ENCODE peak calls at places on chromosomes 2 and 18, in four cellular contexts. One of them, this sample, is unnamed.

GRCh38 chr2:198054299-198054698 is 249.9 kb downstream of the PLCL1 start:
- DNase-seq in HepG2: peak; percentile 10
- DNase-seq in GM12878: no peak
- DNase-seq in K562: peak; percentile 37
- DNase-seq in this sample: peak; percentile 40

GRCh38 chr2:85744771-85745601 is 8.8 kb upstream of the ATOH8 start:
- DNase-seq in HepG2: no peak
- DNase-seq in GM12878: no peak
- DNase-seq in K562: no peak
- DNase-seq in this sample: no peak

GRCh38 chr2:10204326-10205200 is 82.0 kb downstream of the RRM2 start:
- DNase-seq in HepG2: no peak
- DNase-seq in GM12878: no peak
- DNase-seq in K562: no peak
- DNase-seq in this sample: no peak

GRCh38 chr2:230899786-230900185 is 25.3 kb downstream of the GPR55 start:
- DNase-seq in HepG2: no peak
- DNase-seq in GM12878: no peak
- DNase-seq in K562: no peak
- DNase-seq in this sample: no peak

GRCh38 chr2:181658444-181658843 is 1.5 kb upstream of the CERKL start:
- DNase-seq in HepG2: no peak
- DNase-seq in GM12878: no peak
- DNase-seq in K562: no peak
- DNase-seq in this sample: no peak

GRCh38 chr18:13161276-13161899 is 57.2 kb upstream of the LDLRAD4 start:
- DNase-seq in HepG2: no peak
- DNase-seq in GM12878: no peak
- DNase-seq in K562: no peak
- DNase-seq in this sample: no peak

GRCh38 chr2:3654031-3654430 is 4.0 kb upstream of the ALLC start:
- DNase-seq in HepG2: no peak
- DNase-seq in GM12878: no peak
- DNase-seq in K562: no peak
- DNase-seq in this sample: no peak

GRCh38 chr2:25380586-25381360 is 39.0 kb upstream of the DNMT3A start:
- DNase-seq in HepG2: no peak
- DNase-seq in GM12878: no peak
- DNase-seq in K562: no peak
- DNase-seq in this sample: no peak

GRCh38 chr2:179981085-179981484 is 26.0 kb downstream of the CWC22 start:
- DNase-seq in HepG2: no peak
- DNase-seq in GM12878: no peak
- DNase-seq in K562: no peak
- DNase-seq in this sample: no peak

GRCh38 chr2:10028988-10029874 is 14.1 kb upstream of the KLF11 start:
- DNase-seq in HepG2: no peak
- DNase-seq in GM12878: no peak
- DNase-seq in K562: peak; percentile 90
- DNase-seq in this sample: no peak

GRCh38 chr2:238856713-238857567 is 9.1 kb downstream of the TWIST2 start:
- DNase-seq in HepG2: no peak
- DNase-seq in GM12878: no peak
- DNase-seq in K562: no peak
- DNase-seq in this sample: no peak

GRCh38 chr2:128346291-128346690 is 27.6 kb upstream of the HS6ST1 start:
- DNase-seq in HepG2: no peak
- DNase-seq in GM12878: no peak
- DNase-seq in K562: no peak
- DNase-seq in this sample: no peak

GRCh38 chr2:210261996-210262510 is 36.8 kb upstream of the ACADL start:
- DNase-seq in HepG2: no peak
- DNase-seq in GM12878: no peak
- DNase-seq in K562: no peak
- DNase-seq in this sample: no peak

GRCh38 chr2:64202206-64202864 is 58.1 kb upstream of the PELI1 start:
- DNase-seq in HepG2: no peak
- DNase-seq in GM12878: peak; percentile 45
- DNase-seq in K562: no peak
- DNase-seq in this sample: no peak

GRCh38 chr18:31497711-31498449 is at the start of gene DSG2:
- DNase-seq in HepG2: peak; percentile 43
- DNase-seq in GM12878: no peak
- DNase-seq in K562: peak; percentile 88
- DNase-seq in this sample: peak; percentile 91

GRCh38 chr2:70851704-70852103 is 16.1 kb upstream of the CD207 start:
- DNase-seq in HepG2: no peak
- DNase-seq in GM12878: peak; percentile 73
- DNase-seq in K562: no peak
- DNase-seq in this sample: no peak

GRCh38 chr18:11990541-11990940 is 9.2 kb downstream of the IMPA2 start:
- DNase-seq in HepG2: no peak
- DNase-seq in GM12878: no peak
- DNase-seq in K562: no peak
- DNase-seq in this sample: no peak

GRCh38 chr2:220550995-220551702 is 923.7 kb downstream of the SLC4A3 start:
- DNase-seq in HepG2: no peak
- DNase-seq in GM12878: no peak
- DNase-seq in K562: no peak
- DNase-seq in this sample: no peak

GRCh38 chr18:70296289-70296688 is 7.4 kb downstream of the SOCS6 start:
- DNase-seq in HepG2: peak; percentile 89
- DNase-seq in GM12878: no peak
- DNase-seq in K562: peak; percentile 16
- DNase-seq in this sample: no peak

GRCh38 chr2:164757934-164758695 is 83.5 kb downstream of the COBLL1 start:
- DNase-seq in HepG2: peak; percentile 41
- DNase-seq in GM12878: no peak
- DNase-seq in K562: no peak
- DNase-seq in this sample: no peak

GRCh38 chr18:5582054-5582453 is 38.3 kb upstream of the EPB41L3 start:
- DNase-seq in HepG2: no peak
- DNase-seq in GM12878: no peak
- DNase-seq in K562: no peak
- DNase-seq in this sample: peak; percentile 23

GRCh38 chr18:5582849-5583667 is 39.3 kb upstream of the EPB41L3 start:
- DNase-seq in HepG2: no peak
- DNase-seq in GM12878: no peak
- DNase-seq in K562: no peak
- DNase-seq in this sample: peak; percentile 9

GRCh38 chr18:5588529-5588928 is 44.7 kb upstream of the EPB41L3 start:
- DNase-seq in HepG2: no peak
- DNase-seq in GM12878: no peak
- DNase-seq in K562: no peak
- DNase-seq in this sample: no peak

GRCh38 chr18:5585653-5586052 is 41.9 kb upstream of the EPB41L3 start:
- DNase-seq in HepG2: no peak
- DNase-seq in GM12878: no peak
- DNase-seq in K562: no peak
- DNase-seq in this sample: no peak

DNA sequence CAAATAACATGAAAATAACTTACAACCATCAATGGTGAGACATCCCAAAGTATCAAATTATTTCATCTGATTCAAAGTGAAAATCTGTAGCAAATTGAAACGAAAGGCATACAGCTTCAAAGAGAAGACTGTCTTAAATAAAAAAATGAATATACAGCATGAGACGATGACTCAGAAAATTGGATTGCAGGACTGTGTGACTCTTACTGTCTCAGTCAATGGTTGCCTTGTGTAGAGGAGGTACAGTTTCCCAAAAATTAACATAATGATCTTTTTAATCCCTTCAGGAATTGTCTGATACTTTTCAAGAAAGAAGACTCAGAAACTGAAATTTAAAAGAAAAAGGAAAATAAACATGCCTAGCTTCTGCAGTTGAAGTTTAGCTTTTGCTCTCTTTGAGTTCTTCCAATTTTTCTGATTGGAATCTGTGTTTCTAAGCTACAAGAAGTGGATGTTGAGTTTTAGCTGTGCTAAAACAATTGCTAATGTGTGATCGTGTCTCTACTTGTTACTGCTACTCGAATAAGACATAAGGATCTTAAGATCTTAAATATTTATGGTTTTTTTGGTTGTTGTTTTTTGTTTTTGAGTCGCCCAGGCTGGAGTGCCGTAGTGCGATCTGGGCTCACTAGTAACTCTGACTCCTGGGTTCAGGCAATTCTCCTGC is 41.1 kb upstream of the EPB41L3 start:
- DNase-seq in HepG2: no peak
- DNase-seq in GM12878: no peak
- DNase-seq in K562: no peak
- DNase-seq in this sample: no peak
- TF ChIP-seq FOXK2 in HepG2: no peak
- TF ChIP-seq FOXK2 in GM12878: no peak
- TF ChIP-seq FOXK2 in K562: no peak
- TF ChIP-seq FOXK2 in this sample: no peak

GRCh38 chr18:27541293-27541692 is 356.2 kb upstream of the CHST9 start:
- DNase-seq in HepG2: no peak
- DNase-seq in GM12878: no peak
- DNase-seq in K562: no peak
- DNase-seq in this sample: no peak

GRCh38 chr18:27544211-27544610 is 359.1 kb upstream of the CHST9 start:
- DNase-seq in HepG2: no peak
- DNase-seq in GM12878: no peak
- DNase-seq in K562: no peak
- DNase-seq in this sample: no peak

GRCh38 chr18:27540126-27540525 is 355.0 kb upstream of the CHST9 start:
- DNase-seq in HepG2: no peak
- DNase-seq in GM12878: no peak
- DNase-seq in K562: no peak
- DNase-seq in this sample: peak; percentile 23
- TF ChIP-seq FOXK2 in HepG2: no peak
- TF ChIP-seq FOXK2 in GM12878: no peak
- TF ChIP-seq FOXK2 in K562: no peak
- TF ChIP-seq FOXK2 in this sample: no peak

DNA sequence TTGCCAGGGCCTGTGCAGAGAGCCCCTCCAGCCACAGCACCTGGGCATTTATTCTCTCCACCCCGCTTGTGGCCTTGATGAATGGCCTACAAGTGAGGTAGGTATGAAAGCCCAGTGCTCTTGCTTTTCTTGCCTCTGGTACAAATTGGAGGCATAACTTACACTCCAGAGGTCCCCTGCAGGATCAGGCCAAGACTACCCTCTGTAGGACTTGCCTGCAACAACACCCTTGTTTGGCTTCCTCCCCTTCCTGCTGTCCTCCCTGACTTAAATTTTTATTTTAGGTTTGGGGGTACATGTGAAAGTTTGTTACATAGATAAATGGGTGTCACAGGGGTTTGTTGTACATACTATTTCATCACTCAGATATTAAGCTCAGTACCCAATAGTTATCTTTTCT is 95.7 kb downstream of the CDC42EP3 start:
- DNase-seq in HepG2: no peak
- DNase-seq in GM12878: no peak
- DNase-seq in K562: no peak
- DNase-seq in this sample: no peak
- TF ChIP-seq FOXK2 in HepG2: no peak
- TF ChIP-seq FOXK2 in GM12878: no peak
- TF ChIP-seq FOXK2 in K562: no peak
- TF ChIP-seq FOXK2 in this sample: no peak

GRCh38 chr2:52810460-52810859 is 957.1 kb upstream of the CHAC2 start:
- DNase-seq in HepG2: no peak
- DNase-seq in GM12878: no peak
- DNase-seq in K562: no peak
- DNase-seq in this sample: peak; percentile 2
- TF ChIP-seq FOXK2 in HepG2: no peak
- TF ChIP-seq FOXK2 in GM12878: no peak
- TF ChIP-seq FOXK2 in K562: no peak
- TF ChIP-seq FOXK2 in this sample: no peak

DNA sequence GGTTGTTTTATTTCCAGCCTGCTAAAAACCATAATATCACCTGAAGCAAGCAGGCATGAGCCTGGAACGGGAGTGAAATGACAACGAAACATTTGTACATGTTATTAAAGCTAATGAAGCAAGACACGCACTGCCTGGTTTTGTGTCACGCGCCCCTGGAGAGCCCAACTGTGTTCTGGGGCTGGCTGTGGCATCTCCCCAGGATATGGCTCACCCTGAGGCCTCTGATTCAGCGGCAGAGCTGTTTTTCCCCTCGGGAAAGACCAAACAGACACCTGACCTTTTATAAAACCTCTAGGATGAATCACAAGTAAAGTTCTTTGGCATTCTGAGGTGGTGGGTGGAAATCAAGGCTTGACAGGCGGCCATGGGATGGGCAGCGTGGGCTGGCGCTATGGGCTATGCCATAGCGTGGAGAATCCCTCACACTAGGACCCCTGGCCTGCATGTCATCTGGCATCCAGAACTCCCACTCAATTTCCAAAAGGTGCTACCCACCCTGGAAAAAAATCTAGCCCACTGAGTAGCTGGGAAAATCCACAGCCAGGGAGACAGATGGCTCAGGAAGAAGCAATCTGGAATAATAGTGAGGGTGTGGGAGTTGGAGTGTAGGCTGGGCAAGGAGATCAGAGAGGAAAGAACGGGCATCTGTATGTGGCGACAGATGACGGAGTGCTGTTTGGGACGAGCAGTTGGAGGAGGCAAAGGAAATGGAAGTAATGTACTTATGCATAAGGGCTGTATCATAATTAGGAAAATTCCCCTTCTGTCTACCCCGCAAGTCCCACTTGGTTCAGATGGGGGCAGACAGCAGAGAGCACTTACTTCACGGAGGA is 262.0 kb downstream of the AFF3 start:
- DNase-seq in HepG2: no peak
- DNase-seq in GM12878: no peak
- DNase-seq in K562: no peak
- DNase-seq in this sample: no peak
- TF ChIP-seq FOXK2 in HepG2: no peak
- TF ChIP-seq FOXK2 in GM12878: no peak
- TF ChIP-seq FOXK2 in K562: no peak
- TF ChIP-seq FOXK2 in this sample: no peak

DNA sequence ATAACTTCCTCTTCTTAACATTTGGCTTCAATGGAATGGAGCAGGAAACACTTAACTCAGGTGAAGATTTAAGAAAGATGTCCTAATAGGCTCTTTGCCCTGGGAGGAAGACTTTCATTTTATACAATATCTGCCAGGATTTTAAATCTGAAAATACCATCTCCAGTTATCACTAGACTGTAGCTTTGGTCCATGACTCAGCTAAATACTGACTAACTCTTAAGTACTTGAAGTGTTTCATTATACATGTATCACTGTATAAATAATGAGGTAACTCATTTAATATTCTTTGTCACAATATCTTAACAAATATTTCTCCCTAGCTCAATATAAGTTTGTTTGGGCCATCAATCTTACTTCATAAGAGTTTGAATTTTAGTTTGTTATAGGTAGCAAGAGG is 34.7 kb downstream of the RBKS start:
- DNase-seq in HepG2: no peak
- DNase-seq in GM12878: no peak
- DNase-seq in K562: no peak
- DNase-seq in this sample: no peak
- TF ChIP-seq FOXK2 in HepG2: no peak
- TF ChIP-seq FOXK2 in GM12878: no peak
- TF ChIP-seq FOXK2 in K562: no peak
- TF ChIP-seq FOXK2 in this sample: no peak